ENCODE peak calls at places on chromosome 19, in six cellular contexts. P is mucosa of descending colon, C is heart left ventricle, Z is fibroblast of mammary gland, Y is NB4, M is AG09309. S is an unnamed sample.
A peak's percentile ranks its signal among the peaks of the same experiment; 100 is the strongest.

GRCh38 chr19:14381689-14382474 is 638 bp downstream of the ADGRE5 start:
- DNase-seq in Y (peak; percentile 75), P (peak; percentile 78), C (peak; percentile 43), Z (peak; percentile 55), M (no peak), S (no peak)

GRCh38 chr19:16012552-16012951 is 63.7 kb upstream of the TPM4 start:
- DNase-seq in P (no peak), Y (no peak), M (no peak), Z (no peak), C (no peak), S (no peak)

GRCh38 chr19:16234552-16235445 is 37.1 kb downstream of the AP1M1 start:
- DNase-seq in C (no peak), M (no peak), Y (no peak), Z (no peak), P (no peak), S (no peak)

GRCh38 chr19:3113100-3114017 is 19.2 kb downstream of the GNA11 start:
- DNase-seq in Z (no peak), P (no peak), M (no peak), C (no peak), Y (no peak), S (no peak)

GRCh38 chr19:2618611-2619010 is 83.9 kb downstream of the GNG7 start:
- DNase-seq in Z (peak; percentile 44), Y (peak; percentile 86), C (peak; percentile 61), M (peak; percentile 55), P (peak; percentile 64), S (no peak)

GRCh38 chr19:43463381-43464088 is 1.9 kb downstream of the LYPD3 start:
- DNase-seq in M (no peak), Z (peak; percentile 81), Y (peak; percentile 86), C (peak; percentile 97), P (peak; percentile 100), S (peak; percentile 50)

GRCh38 chr19:12838182-12838890 is at the start of gene MAST1:
- DNase-seq in M (no peak), C (no peak), Z (no peak), Y (peak; percentile 59), P (peak; percentile 52), S (no peak)

GRCh38 chr19:12669272-12670158 is 2.9 kb downstream of the WDR83 start:
- DNase-seq in Y (peak; percentile 86), Z (peak; percentile 85), P (peak; percentile 83), C (peak; percentile 84), M (peak; percentile 37), S (peak; percentile 57)

GRCh38 chr19:40805258-40805868 is 6.4 kb downstream of the EGLN2 start:
- DNase-seq in M (no peak), Z (no peak), C (no peak), Y (no peak), P (peak; percentile 54), S (no peak)

GRCh38 chr19:11168568-11168967 is 13.0 kb upstream of the SPC24 start:
- DNase-seq in Y (no peak), Z (peak; percentile 99), C (no peak), M (peak; percentile 89), P (no peak), S (peak; percentile 83)

GRCh38 chr19:32257326-32258073 is 87.9 kb upstream of the ZNF507 start:
- DNase-seq in C (no peak), M (no peak), Z (no peak), P (no peak), Y (no peak), S (no peak)

GRCh38 chr19:4007836-4008539 is 452 bp downstream of the PIAS4 start:
- DNase-seq in Y (no peak), P (peak; percentile 41), M (no peak), C (peak; percentile 43), Z (no peak), S (no peak)

GRCh38 chr19:53872762-53873161 is 5.1 kb downstream of the MYADM start:
- DNase-seq in P (no peak), M (no peak), C (no peak), Z (no peak), Y (no peak), S (no peak)

GRCh38 chr19:2423913-2424685 is 3.3 kb downstream of the TIMM13 start:
- DNase-seq in C (no peak), P (no peak), Y (no peak), Z (no peak), M (no peak), S (no peak)

GRCh38 chr19:34598217-34599155 is 78.5 kb downstream of the SCGB2B2 start:
- DNase-seq in Z (no peak), P (no peak), Y (no peak), M (no peak), C (no peak), S (no peak)

GRCh38 chr19:8196271-8196908 is 12.8 kb upstream of the CERS4 start:
- DNase-seq in P (no peak), M (no peak), Y (peak; percentile 94), Z (no peak), C (no peak), S (no peak)

GRCh38 chr19:8192227-8192820 is 16.8 kb upstream of the CERS4 start:
- DNase-seq in C (no peak), Z (no peak), P (no peak), M (no peak), Y (no peak), S (no peak)

DNA sequence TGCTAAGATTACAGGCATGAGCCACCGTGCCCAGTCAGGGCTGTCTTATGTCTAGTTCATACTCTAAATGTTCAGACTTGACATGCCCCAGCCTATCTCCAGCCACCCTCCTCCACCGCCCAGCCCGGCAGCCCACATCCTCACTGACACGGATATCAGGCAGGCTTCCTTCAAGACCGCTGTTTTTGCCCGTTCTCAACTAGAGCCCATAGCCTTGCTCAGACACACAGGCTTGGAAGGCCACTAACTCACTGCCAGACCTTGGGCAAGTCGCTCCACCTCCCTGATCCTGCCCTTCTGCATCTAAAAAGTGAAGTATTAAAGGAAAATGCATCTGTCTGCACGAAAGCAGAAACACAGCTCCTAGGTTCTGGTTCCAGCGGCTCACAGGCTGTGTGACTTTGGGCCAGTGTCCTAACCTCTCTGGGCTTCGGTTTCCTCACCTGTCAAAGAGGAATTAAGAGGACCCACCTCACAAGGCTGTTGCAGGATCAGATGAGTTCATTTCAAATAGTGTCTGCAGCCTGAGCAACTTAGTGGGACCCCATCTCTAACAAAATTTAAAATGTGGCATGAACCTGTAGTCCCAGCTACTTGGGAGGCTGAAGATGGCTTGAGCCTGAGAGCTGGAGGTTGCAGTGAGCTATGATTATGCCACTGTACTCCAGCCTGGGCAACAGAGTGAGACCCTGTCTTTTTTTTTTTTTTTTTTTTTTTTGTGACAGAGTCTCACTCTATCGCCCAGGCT is 14.5 kb upstream of the CERS4 start:
- DNase-seq in C (peak; percentile 23), Z (no peak), M (no peak), Y (peak; percentile 97), P (peak; percentile 33), S (no peak)
- H3K4me3 ChIP-seq in C (peak overlapping the region; percentile 32), Z (no peak overlapping the region), M (no peak overlapping the region), Y (peak overlapping the region; percentile 42), P (no peak overlapping the region), S (no peak overlapping the region)

GRCh38 chr19:48614436-48615144 is at the start of gene FAM83E:
- DNase-seq in M (no peak), P (peak; percentile 96), C (no peak), Y (peak; percentile 75), Z (no peak), S (no peak)

GRCh38 chr19:48615145-48616040 is 517 bp upstream of the FAM83E start:
- DNase-seq in C (no peak), Y (no peak), P (no peak), M (no peak), Z (no peak), S (no peak)

GRCh38 chr19:48613024-48613851 is 1.6 kb downstream of the FAM83E start:
- DNase-seq in C (no peak), P (peak; percentile 71), Y (no peak), Z (no peak), M (no peak), S (no peak)

GRCh38 chr19:48611872-48612271 is 3.0 kb downstream of the FAM83E start:
- DNase-seq in Z (no peak), Y (peak; percentile 60), M (no peak), P (no peak), C (no peak), S (no peak)

DNA sequence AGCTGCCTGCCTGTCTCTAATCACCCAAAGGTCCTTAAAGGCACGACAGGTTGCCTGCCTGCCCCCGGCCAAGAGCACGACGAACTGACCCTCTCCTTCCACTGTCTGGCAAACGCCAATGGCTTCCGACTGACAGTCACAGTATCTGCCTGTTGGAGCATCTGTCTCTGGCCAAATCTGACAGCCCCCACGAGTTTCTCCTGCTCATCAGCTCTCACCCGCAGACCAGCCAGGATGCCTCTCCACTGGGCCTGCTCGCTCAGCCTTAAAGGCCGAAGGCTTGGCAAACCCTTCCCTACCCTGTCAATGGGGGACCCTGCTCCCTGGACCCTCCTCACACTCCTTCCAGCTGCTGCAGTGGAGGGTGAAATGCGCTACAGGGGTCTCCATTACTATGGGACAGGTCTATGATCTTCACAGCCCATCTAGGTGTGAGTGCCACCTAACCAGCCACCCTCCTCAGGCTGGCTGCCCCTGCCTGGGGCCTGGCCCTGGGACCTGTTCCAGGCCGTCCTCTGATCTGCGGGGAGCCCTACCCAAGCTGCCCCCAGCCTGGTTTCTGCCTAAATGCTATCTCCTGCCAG is 932 bp downstream of the FAM83E start:
- DNase-seq in M (no peak), Y (no peak), Z (no peak), P (no peak), C (no peak), S (no peak)
- H3K4me3 ChIP-seq in M (no peak overlapping the region), Y (no peak overlapping the region), Z (no peak overlapping the region), P (peak overlapping the region; percentile 21), C (no peak overlapping the region), S (no peak overlapping the region)

DNA sequence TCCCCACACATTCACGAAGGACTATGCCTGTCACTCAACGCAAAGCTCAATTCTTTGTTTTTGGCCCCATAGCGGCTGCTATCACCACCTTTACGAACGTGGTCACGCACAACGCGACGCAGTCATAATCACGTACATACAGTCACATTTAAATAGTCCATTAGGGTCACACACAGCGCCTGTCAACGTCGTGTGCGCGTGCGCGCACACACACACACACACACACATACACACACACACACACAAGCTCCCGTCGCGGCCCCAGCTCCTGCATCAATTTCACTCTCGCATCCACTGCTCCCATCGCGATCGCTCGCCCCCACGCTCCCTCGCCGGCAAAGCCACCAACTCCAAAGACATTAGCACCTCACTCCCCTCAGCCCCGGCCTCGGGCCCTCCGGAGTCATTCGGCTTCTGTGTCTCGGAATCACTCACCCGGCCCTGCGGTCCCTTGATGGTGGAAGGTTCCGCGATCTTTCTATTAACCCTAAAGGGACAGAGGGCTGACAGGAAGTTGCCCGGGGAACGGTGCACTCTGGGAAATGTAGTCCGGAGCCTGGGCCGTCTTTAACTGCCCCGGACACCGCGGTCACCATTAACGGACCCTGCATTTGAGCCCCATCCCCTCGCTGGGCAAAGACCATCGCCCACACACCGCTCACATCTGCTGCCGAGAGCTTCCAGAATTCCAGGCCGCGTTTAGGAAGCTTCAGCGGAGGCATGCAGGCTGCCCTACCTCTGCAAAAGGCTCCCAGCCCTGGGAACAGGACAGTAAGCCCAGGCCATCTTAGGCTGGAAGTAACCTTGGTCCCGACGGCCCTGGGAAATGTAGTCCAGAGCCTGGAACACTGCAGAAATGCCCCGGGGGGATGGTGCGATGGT is at the start of gene ZNF790:
- DNase-seq in P (peak; percentile 94), M (peak; percentile 74), Y (peak; percentile 86), C (peak; percentile 92), Z (peak; percentile 91), S (peak; percentile 72)
- H3K4me3 ChIP-seq in P (peak within 1 kb of the TSS; percentile 40), M (peak within 1 kb of the TSS; percentile 82), Y (peak within 1 kb of the TSS; percentile 76), C (peak within 1 kb of the TSS; percentile 84), Z (peak within 1 kb of the TSS; percentile 88), S (peak within 1 kb of the TSS; percentile 74)

DNA sequence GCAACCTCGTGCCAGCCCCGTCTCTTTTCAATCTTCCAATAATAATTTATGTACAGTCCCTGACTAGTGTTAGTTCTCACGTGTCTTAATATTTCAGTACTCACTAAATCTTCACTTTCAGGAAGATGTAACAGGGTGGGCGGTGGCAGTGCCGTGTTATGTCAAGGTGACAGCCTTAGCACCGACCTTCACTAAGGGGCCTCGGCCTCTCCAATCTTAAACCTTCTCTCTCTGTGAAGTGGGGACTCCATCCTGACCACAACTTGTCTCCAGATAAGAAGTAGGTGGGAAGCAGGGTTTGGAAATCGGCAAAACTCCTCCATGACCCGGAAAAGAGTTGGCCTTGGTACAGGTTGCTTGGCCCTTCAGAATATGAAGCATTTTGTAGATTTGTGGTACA is 1.8 kb downstream of the RPS19 start:
- DNase-seq in Z (no peak), M (no peak), P (no peak), Y (no peak), C (no peak), S (no peak)
- H3K4me3 ChIP-seq in Z (peak overlapping the region; percentile 84), M (no peak overlapping the region), P (no peak overlapping the region), Y (peak overlapping the region; percentile 97), C (peak overlapping the region; percentile 87), S (peak overlapping the region; percentile 99)

S was measured in skeletal muscle cell.